ENCODE peak calls at places on chromosomes 5 and 9, in four cellular contexts. P is A673; Y is EL; H is stimulated activated CD4-positive, alpha-beta T cell treated with anti-CD3 and anti-CD28 coated beads, TNF-alpha, amount 100 ng/mL, for 4 hours. C is an unnamed sample.

GRCh38 chr5:136065588-136065987 is 36.8 kb downstream of the TGFBI start:
- DNase-seq in P (no peak), Y (no peak), H (no peak), C (no peak)

GRCh38 chr9:7286101-7286500 is 513.5 kb downstream of the DMAC1 start:
- DNase-seq in P (no peak), Y (no peak), H (no peak), C (no peak)

GRCh38 chr5:173629628-173630027 is 13.2 kb upstream of the BOD1 start:
- DNase-seq in P (no peak), Y (peak; percentile 15), H (no peak), C (no peak)

GRCh38 chr9:136941231-136942111 is 3.1 kb downstream of the FBXW5 start:
- DNase-seq in P (no peak), Y (no peak), H (no peak), C (no peak)

GRCh38 chr9:125649315-125649714 is 57.7 kb downstream of the MAPKAP1 start:
- DNase-seq in P (peak; percentile 82), Y (peak; percentile 93), H (no peak), C (no peak)

GRCh38 chr9:69324549-69325401 is at the start of gene ENTREP1:
- DNase-seq in P (no peak), Y (peak; percentile 54), H (no peak), C (no peak)

GRCh38 chr5:72108200-72109050 is 1.1 kb downstream of the MAP1B start:
- DNase-seq in P (peak; percentile 85), Y (peak; percentile 71), H (no peak), C (peak; percentile 10)

GRCh38 chr5:50667653-50668403 is 1.4 kb downstream of the PARP8 start:
- DNase-seq in P (peak; percentile 77), Y (peak; percentile 71), H (peak; percentile 79), C (peak; percentile 80)

GRCh38 chr9:86485359-86485758 is 131.1 kb upstream of the TUT7 start:
- DNase-seq in P (no peak), Y (no peak), H (no peak), C (no peak)

GRCh38 chr9:90894956-90895687 is 93.5 kb downstream of the SYK start:
- DNase-seq in P (peak; percentile 14), Y (peak; percentile 8), H (no peak), C (no peak)

GRCh38 chr5:61245486-61245885 is 83.2 kb upstream of the SMIM15 start:
- DNase-seq in P (peak; percentile 74), Y (peak; percentile 12), H (no peak), C (no peak)

GRCh38 chr9:112820886-112821285 is 69.8 kb downstream of the SLC46A2 start:
- DNase-seq in P (no peak), Y (peak; percentile 74), H (no peak), C (no peak)

GRCh38 chr9:105457560-105458294 is 9.9 kb downstream of the FSD1L start:
- DNase-seq in P (no peak), Y (no peak), H (no peak), C (no peak)

GRCh38 chr5:10304932-10305331 is 2.8 kb downstream of the CMBL start:
- DNase-seq in P (no peak), Y (no peak), H (no peak), C (no peak)

GRCh38 chr5:108379722-108380530 is 2.0 kb downstream of the FBXL17 start:
- DNase-seq in P (no peak), Y (peak; percentile 28), H (no peak), C (no peak)

GRCh38 chr5:16757989-16758501 is 141.2 kb upstream of the RETREG1 start:
- DNase-seq in P (no peak), Y (no peak), H (no peak), C (no peak)

GRCh38 chr9:127862075-127863011 is 7.9 kb upstream of the ENG start:
- DNase-seq in P (no peak), Y (no peak), H (peak; percentile 17), C (no peak)

GRCh38 chr9:116992870-116993269 is 305.8 kb downstream of the TRIM32 start:
- DNase-seq in P (no peak), Y (peak; percentile 5), H (no peak), C (no peak)

GRCh38 chr9:75047506-75047905 is 19.4 kb upstream of the CARNMT1 start:
- DNase-seq in P (no peak), Y (no peak), H (no peak), C (no peak)

GRCh38 chr9:79763861-79764260 is 192.1 kb downstream of the TLE4 start:
- DNase-seq in P (peak; percentile 6), Y (no peak), H (no peak), C (no peak)

GRCh38 chr9:110214090-110214489 is 6.1 kb upstream of the C9orf152 start:
- DNase-seq in P (no peak), Y (peak; percentile 39), H (no peak), C (no peak)

GRCh38 chr9:136572003-136572595 is 26.3 kb upstream of the NOTCH1 start:
- DNase-seq in P (no peak), Y (peak; percentile 84), H (no peak), C (no peak)

GRCh38 chr9:137267933-137268355 is 9.6 kb upstream of the TOR4A start:
- DNase-seq in P (no peak), Y (no peak), H (no peak), C (no peak)

GRCh38 chr9:81002242-81002641 is 687.1 kb downstream of the TLE1 start:
- DNase-seq in P (no peak), Y (no peak), H (no peak), C (no peak)

GRCh38 chr9:90539266-90539665 is 103.4 kb downstream of the DIRAS2 start:
- DNase-seq in P (no peak), Y (no peak), H (no peak), C (no peak)

GRCh38 chr9:81719972-81720371 is 30.6 kb upstream of the TLE1 start:
- DNase-seq in P (no peak), Y (no peak), H (no peak), C (no peak)

GRCh38 chr9:36092509-36093215 is 43.9 kb upstream of the GLIPR2 start:
- DNase-seq in P (no peak), Y (no peak), H (peak; percentile 8), C (no peak)

GRCh38 chr5:89265511-89266169 is 382.7 kb upstream of the MEF2C start:
- DNase-seq in P (no peak), Y (peak; percentile 63), H (no peak), C (no peak)

GRCh38 chr5:168328804-168329203 is 37.4 kb downstream of the WWC1 start:
- DNase-seq in P (peak; percentile 5), Y (no peak), H (no peak), C (no peak)

C was measured in activated naive CD4-positive, alpha-beta T cell treated with anti-CD3 and anti-CD28 coated beads, Interleukin-2, amount 50 U/mL, for 72 hours.